ENCODE peak calls at places on chromosomes 7 and 10, in nine cellular contexts. E is activated CD8-positive, alpha-beta memory T cell treated with anti-CD3 and anti-CD28 coated beads, Interleukin-2, amount 50 U/mL, for 48 hours; Q is AG09319; T is GM04504; G is NCI-H774; V is AG09309; H is NCI-H1105; P is iPS-NIHi11; A is lung. S is an unnamed sample.

GRCh38 chr7:126411032-126411820 is 841.5 kb downstream of the GRM8 start:
- DNase-seq in V (no peak), H (no peak), E (no peak), T (no peak), A (no peak), G (no peak), P (no peak), Q (no peak), S (no peak)

GRCh38 chr7:122303971-122304603 is 463 bp downstream of the FEZF1 start:
- DNase-seq in A (no peak), V (no peak), P (peak; percentile 38), T (no peak), Q (no peak), E (peak; percentile 49), H (no peak), G (no peak), S (peak; percentile 12)

GRCh38 chr7:107902381-107902780 is 11.4 kb downstream of the DLD start:
- DNase-seq in H (no peak), Q (no peak), T (no peak), P (no peak), E (no peak), A (no peak), G (no peak), V (no peak), S (no peak)

GRCh38 chr10:50431791-50432190 is 180.5 kb upstream of the ASAH2 start:
- DNase-seq in V (peak; percentile 74), E (no peak), G (no peak), H (no peak), P (no peak), A (no peak), Q (no peak), T (peak; percentile 64), S (no peak)

GRCh38 chr7:84975586-84976185 is 211.2 kb downstream of the SEMA3D start:
- DNase-seq in P (no peak), H (no peak), Q (no peak), A (no peak), G (no peak), T (peak; percentile 26), V (peak; percentile 1), E (no peak), S (no peak)

GRCh38 chr10:110783509-110784103 is 88.1 kb upstream of the PDCD4 start:
- DNase-seq in T (no peak), P (no peak), E (peak; percentile 76), Q (no peak), G (no peak), A (no peak), H (no peak), V (no peak), S (no peak)

GRCh38 chr7:33130184-33130583 is 820 bp downstream of the BBS9 start:
- DNase-seq in H (no peak), P (no peak), V (no peak), G (no peak), E (no peak), T (no peak), A (no peak), Q (no peak), S (no peak)

GRCh38 chr7:22805227-22805626 is 17.4 kb downstream of the TOMM7 start:
- DNase-seq in H (no peak), E (no peak), A (no peak), T (no peak), P (no peak), G (no peak), V (no peak), Q (no peak), S (no peak)

GRCh38 chr10:29955308-29955935 is 104.0 kb downstream of the JCAD start:
- DNase-seq in E (no peak), G (no peak), V (peak; percentile 16), H (no peak), P (peak; percentile 37), A (no peak), T (no peak), Q (no peak), S (no peak)

S was measured in DMS153.